ENCODE peak calls at places on chromosomes 2 and 18, in five cellular contexts. F is dermis blood vessel endothelial cell, I is RWPE2, Q is cortex of kidney, V is left cardiac atrium. J is an unnamed sample.

GRCh38 chr18:49151482-49151881 is 200.7 kb upstream of the SMAD7 start:
- DNase-seq in F (no peak), V (no peak), Q (no peak), I (no peak), J (no peak)

GRCh38 chr2:236972491-236973379 is 113.0 kb upstream of the COPS8 start:
- DNase-seq in F (no peak), I (peak; percentile 86), V (peak; percentile 56), Q (no peak), J (peak; percentile 82)

GRCh38 chr2:3641181-3641580 is 16.8 kb upstream of the ALLC start:
- DNase-seq in I (peak; percentile 51), F (no peak), Q (no peak), V (no peak), J (peak; percentile 61)

GRCh38 chr18:14074187-14074586 is 58.0 kb downstream of the ZNF519 start:
- DNase-seq in V (no peak), Q (no peak), I (no peak), F (no peak), J (no peak)

GRCh38 chr2:204024503-204024902 is 87.9 kb downstream of the ICOS start:
- DNase-seq in V (no peak), Q (no peak), F (peak; percentile 81), I (no peak), J (no peak)

GRCh38 chr2:120368086-120368485 is 22.1 kb downstream of the INHBB start:
- DNase-seq in F (no peak), Q (no peak), V (no peak), I (no peak), J (no peak)

GRCh38 chr2:101989740-101990460 is 1.9 kb upstream of the IL1R2 start:
- DNase-seq in Q (no peak), V (no peak), F (no peak), I (no peak), J (no peak)

GRCh38 chr18:54330768-54331548 is 26.7 kb downstream of the STARD6 start:
- DNase-seq in V (no peak), I (no peak), F (peak; percentile 1), Q (no peak), J (no peak)

GRCh38 chr2:227390468-227391256 is 2.9 kb upstream of the SCYGR1 start:
- DNase-seq in V (no peak), F (no peak), I (no peak), Q (no peak), J (no peak)

GRCh38 chr2:71700041-71700879 is 246.9 kb downstream of the DYSF start:
- DNase-seq in I (peak; percentile 37), Q (no peak), F (no peak), V (no peak), J (peak; percentile 67)

GRCh38 chr18:36531636-36532035 is 234.1 kb downstream of the FHOD3 start:
- DNase-seq in V (no peak), I (no peak), F (no peak), Q (no peak), J (no peak)

GRCh38 chr2:60796573-60797509 is 40.8 kb downstream of the PAPOLG start:
- DNase-seq in Q (no peak), I (no peak), F (peak; percentile 70), V (no peak), J (no peak)

GRCh38 chr18:7937268-7937667 is 370.2 kb downstream of the PTPRM start:
- DNase-seq in Q (no peak), I (no peak), V (no peak), F (no peak), J (no peak)

GRCh38 chr2:222000326-222000725 is 298.5 kb downstream of the PAX3 start:
- DNase-seq in Q (no peak), V (no peak), I (no peak), F (no peak), J (no peak)

GRCh38 chr2:204027105-204027504 is 90.5 kb downstream of the ICOS start:
- DNase-seq in I (no peak), F (peak; percentile 89), Q (no peak), V (no peak), J (no peak)

GRCh38 chr2:207167129-207167923 is 1.6 kb upstream of the KLF7 start:
- DNase-seq in Q (no peak), F (peak; percentile 50), I (no peak), V (no peak), J (no peak)

GRCh38 chr2:203783496-203784203 is 77.2 kb downstream of the CD28 start:
- DNase-seq in V (no peak), F (no peak), Q (no peak), I (no peak), J (no peak)

GRCh38 chr18:51513525-51513924 is 316.0 kb upstream of the MEX3C start:
- DNase-seq in V (no peak), Q (no peak), F (no peak), I (no peak), J (no peak)

GRCh38 chr18:35193313-35193712 is 47.5 kb upstream of the ZNF397 start:
- DNase-seq in I (no peak), F (no peak), Q (no peak), V (no peak), J (no peak)

GRCh38 chr2:44120428-44120827 is 48.2 kb upstream of the PPM1B start:
- DNase-seq in I (no peak), V (no peak), F (no peak), Q (no peak), J (no peak)

J was measured in aorta.